ENCODE peak calls at places on chromosomes 7 and 10, in ten cellular contexts. One of them, this sample, is unnamed. For H3K4me1, the result is how much of the 10 kb centered on the place peaks cover.

GRCh38 chr7:131250331-131250730 is 77.3 kb upstream of the MKLN1 start:
- DNase-seq in kidney: no peak
- DNase-seq in thoracic aorta: no peak
- DNase-seq in IMR-90: peak
- DNase-seq in heart left ventricle: no peak
- DNase-seq in adrenal gland: no peak
- DNase-seq in MM.1S: no peak
- DNase-seq in neural progenitor cell: peak
- DNase-seq in prostate gland: no peak
- DNase-seq in psoas muscle: no peak
- DNase-seq in this sample: no peak

GRCh38 chr7:30880090-30880704 is 31.5 kb upstream of the AQP1 start:
- DNase-seq in kidney: no peak
- DNase-seq in thoracic aorta: no peak
- DNase-seq in IMR-90: no peak
- DNase-seq in heart left ventricle: no peak
- DNase-seq in adrenal gland: no peak
- DNase-seq in MM.1S: no peak
- DNase-seq in neural progenitor cell: no peak
- DNase-seq in prostate gland: no peak
- DNase-seq in psoas muscle: no peak
- DNase-seq in this sample: no peak

GRCh38 chr7:77415822-77416620 is at the start of gene GSAP:
- DNase-seq in kidney: peak
- DNase-seq in thoracic aorta: no peak
- DNase-seq in IMR-90: no peak
- DNase-seq in heart left ventricle: peak
- DNase-seq in adrenal gland: peak
- DNase-seq in MM.1S: peak
- DNase-seq in neural progenitor cell: peak
- DNase-seq in prostate gland: peak
- DNase-seq in psoas muscle: peak
- DNase-seq in this sample: peak

GRCh38 chr10:20228748-20229147 is 412.5 kb downstream of the PLXDC2 start:
- DNase-seq in kidney: no peak
- DNase-seq in thoracic aorta: no peak
- DNase-seq in IMR-90: no peak
- DNase-seq in heart left ventricle: no peak
- DNase-seq in adrenal gland: no peak
- DNase-seq in MM.1S: no peak
- DNase-seq in neural progenitor cell: no peak
- DNase-seq in prostate gland: no peak
- DNase-seq in psoas muscle: no peak
- DNase-seq in this sample: no peak

GRCh38 chr7:55572378-55573233 is at the start of gene VOPP1:
- DNase-seq in kidney: peak
- DNase-seq in thoracic aorta: peak
- DNase-seq in IMR-90: peak
- DNase-seq in heart left ventricle: peak
- DNase-seq in adrenal gland: peak
- DNase-seq in MM.1S: peak
- DNase-seq in neural progenitor cell: peak
- DNase-seq in prostate gland: peak
- DNase-seq in psoas muscle: peak
- DNase-seq in this sample: peak

GRCh38 chr10:124656113-124656490 is 88.1 kb downstream of the FAM53B start:
- DNase-seq in kidney: peak
- DNase-seq in thoracic aorta: no peak
- DNase-seq in IMR-90: no peak
- DNase-seq in heart left ventricle: no peak
- DNase-seq in adrenal gland: no peak
- DNase-seq in MM.1S: no peak
- DNase-seq in neural progenitor cell: no peak
- DNase-seq in prostate gland: no peak
- DNase-seq in psoas muscle: no peak
- DNase-seq in this sample: no peak

GRCh38 chr10:102118867-102119266 is 1.3 kb downstream of the LDB1 start:
- DNase-seq in kidney: peak
- DNase-seq in thoracic aorta: no peak
- DNase-seq in IMR-90: peak
- DNase-seq in heart left ventricle: no peak
- DNase-seq in adrenal gland: peak
- DNase-seq in MM.1S: no peak
- DNase-seq in neural progenitor cell: peak
- DNase-seq in prostate gland: peak
- DNase-seq in psoas muscle: no peak
- DNase-seq in this sample: peak

GRCh38 chr7:89837515-89837914 is 316.8 kb upstream of the STEAP1 start:
- DNase-seq in kidney: no peak
- DNase-seq in thoracic aorta: no peak
- DNase-seq in IMR-90: no peak
- DNase-seq in heart left ventricle: no peak
- DNase-seq in adrenal gland: peak
- DNase-seq in MM.1S: no peak
- DNase-seq in neural progenitor cell: peak
- DNase-seq in prostate gland: no peak
- DNase-seq in psoas muscle: no peak
- DNase-seq in this sample: no peak

GRCh38 chr7:78636727-78637126 is 816.7 kb downstream of the MAGI2 start:
- DNase-seq in kidney: no peak
- DNase-seq in thoracic aorta: no peak
- DNase-seq in IMR-90: no peak
- DNase-seq in heart left ventricle: no peak
- DNase-seq in adrenal gland: no peak
- DNase-seq in MM.1S: no peak
- DNase-seq in neural progenitor cell: no peak
- DNase-seq in prostate gland: no peak
- DNase-seq in psoas muscle: no peak
- DNase-seq in this sample: no peak

GRCh38 chr7:142375710-142376313 is 118.0 kb upstream of the PRSS58 start:
- DNase-seq in kidney: peak
- DNase-seq in thoracic aorta: no peak
- DNase-seq in IMR-90: peak
- DNase-seq in heart left ventricle: no peak
- DNase-seq in adrenal gland: no peak
- DNase-seq in MM.1S: peak
- DNase-seq in neural progenitor cell: peak
- DNase-seq in prostate gland: no peak
- DNase-seq in psoas muscle: peak
- DNase-seq in this sample: no peak

GRCh38 chr10:13346280-13346819 is 1.7 kb downstream of the SEPHS1 start:
- DNase-seq in kidney: no peak
- DNase-seq in thoracic aorta: no peak
- DNase-seq in IMR-90: peak
- DNase-seq in heart left ventricle: no peak
- DNase-seq in adrenal gland: peak
- DNase-seq in MM.1S: no peak
- DNase-seq in neural progenitor cell: peak
- DNase-seq in prostate gland: no peak
- DNase-seq in psoas muscle: no peak
- DNase-seq in this sample: no peak

GRCh38 chr10:27658788-27659187 is 86.8 kb downstream of the MKX start:
- DNase-seq in kidney: no peak
- DNase-seq in thoracic aorta: no peak
- DNase-seq in IMR-90: peak
- DNase-seq in heart left ventricle: no peak
- DNase-seq in adrenal gland: no peak
- DNase-seq in MM.1S: no peak
- DNase-seq in neural progenitor cell: no peak
- DNase-seq in prostate gland: no peak
- DNase-seq in psoas muscle: no peak
- DNase-seq in this sample: no peak

GRCh38 chr7:152761116-152761748 is 1.7 kb downstream of the ACTR3B start:
- DNase-seq in kidney: no peak
- DNase-seq in thoracic aorta: no peak
- DNase-seq in IMR-90: peak
- DNase-seq in heart left ventricle: no peak
- DNase-seq in adrenal gland: no peak
- DNase-seq in MM.1S: no peak
- DNase-seq in neural progenitor cell: no peak
- DNase-seq in prostate gland: no peak
- DNase-seq in psoas muscle: no peak
- DNase-seq in this sample: no peak

GRCh38 chr10:82742478-82742877 is 867.5 kb downstream of the NRG3 start:
- DNase-seq in kidney: no peak
- DNase-seq in thoracic aorta: no peak
- DNase-seq in IMR-90: no peak
- DNase-seq in heart left ventricle: no peak
- DNase-seq in adrenal gland: peak
- DNase-seq in MM.1S: no peak
- DNase-seq in neural progenitor cell: no peak
- DNase-seq in prostate gland: no peak
- DNase-seq in psoas muscle: no peak
- DNase-seq in this sample: no peak

GRCh38 chr10:100346351-100346764 is 675 bp upstream of the SCD start:
- DNase-seq in kidney: peak
- DNase-seq in thoracic aorta: no peak
- DNase-seq in IMR-90: peak
- DNase-seq in heart left ventricle: peak
- DNase-seq in adrenal gland: peak
- DNase-seq in MM.1S: peak
- DNase-seq in neural progenitor cell: peak
- DNase-seq in prostate gland: peak
- DNase-seq in psoas muscle: peak
- DNase-seq in this sample: peak

DNA sequence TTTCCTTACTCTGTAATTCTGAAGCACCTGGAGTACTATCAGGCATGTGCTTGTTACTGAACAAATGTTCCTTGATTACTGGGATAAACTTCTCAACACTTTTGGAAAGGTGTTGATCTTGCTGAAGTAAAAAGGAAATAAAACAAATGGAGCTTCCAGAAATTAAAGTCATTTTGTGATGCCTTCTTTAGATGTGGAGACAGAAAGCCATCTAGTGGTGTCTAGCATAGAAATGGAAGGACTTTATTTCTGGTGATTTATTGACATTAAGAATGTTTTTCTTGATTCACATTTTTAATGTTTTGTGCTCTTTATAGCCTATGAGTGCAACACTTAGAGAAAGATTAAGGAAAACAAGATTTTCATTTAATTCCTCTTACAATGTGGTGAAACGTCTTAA is 1.4 kb downstream of the SFR1 start:
- DNase-seq in kidney: no peak
- DNase-seq in thoracic aorta: no peak
- DNase-seq in IMR-90: peak
- DNase-seq in heart left ventricle: no peak
- DNase-seq in adrenal gland: no peak
- DNase-seq in MM.1S: peak
- DNase-seq in neural progenitor cell: no peak
- DNase-seq in prostate gland: no peak
- DNase-seq in psoas muscle: no peak
- DNase-seq in this sample: no peak
- TF ChIP-seq CTCF in kidney: no peak
- TF ChIP-seq CTCF in thoracic aorta: no peak
- TF ChIP-seq CTCF in IMR-90: peak
- TF ChIP-seq CTCF in heart left ventricle: no peak
- TF ChIP-seq CTCF in adrenal gland: no peak
- TF ChIP-seq CTCF in MM.1S: peak
- TF ChIP-seq CTCF in neural progenitor cell: peak
- TF ChIP-seq CTCF in prostate gland: no peak
- TF ChIP-seq CTCF in psoas muscle: peak
- TF ChIP-seq CTCF in this sample: peak

GRCh38 chr10:80491251-80492102 is 37.4 kb downstream of the TSPAN14 start:
- DNase-seq in kidney: peak
- DNase-seq in thoracic aorta: no peak
- DNase-seq in IMR-90: no peak
- DNase-seq in heart left ventricle: peak
- DNase-seq in adrenal gland: no peak
- DNase-seq in MM.1S: no peak
- DNase-seq in neural progenitor cell: no peak
- DNase-seq in prostate gland: no peak
- DNase-seq in psoas muscle: no peak
- DNase-seq in this sample: no peak
- H3K4me1 ChIP-seq in kidney: half or more
- H3K4me1 ChIP-seq in thoracic aorta: under half
- H3K4me1 ChIP-seq in IMR-90: under half
- H3K4me1 ChIP-seq in heart left ventricle: half or more
- H3K4me1 ChIP-seq in adrenal gland: under half
- H3K4me1 ChIP-seq in MM.1S: under half
- H3K4me1 ChIP-seq in neural progenitor cell: under half
- H3K4me1 ChIP-seq in prostate gland: under half
- H3K4me1 ChIP-seq in psoas muscle: under half
- H3K4me1 ChIP-seq in this sample: under half

GRCh38 chr10:103657061-103657591 is 163.6 kb downstream of the NEURL1 start:
- DNase-seq in kidney: no peak
- DNase-seq in thoracic aorta: no peak
- DNase-seq in IMR-90: no peak
- DNase-seq in heart left ventricle: no peak
- DNase-seq in adrenal gland: no peak
- DNase-seq in MM.1S: no peak
- DNase-seq in neural progenitor cell: no peak
- DNase-seq in prostate gland: no peak
- DNase-seq in psoas muscle: no peak
- DNase-seq in this sample: no peak

GRCh38 chr10:103660364-103661197 is 167.1 kb downstream of the NEURL1 start:
- DNase-seq in kidney: peak
- DNase-seq in thoracic aorta: no peak
- DNase-seq in IMR-90: peak
- DNase-seq in heart left ventricle: peak
- DNase-seq in adrenal gland: no peak
- DNase-seq in MM.1S: no peak
- DNase-seq in neural progenitor cell: no peak
- DNase-seq in prostate gland: peak
- DNase-seq in psoas muscle: peak
- DNase-seq in this sample: peak

GRCh38 chr10:103654925-103655324 is 161.4 kb downstream of the NEURL1 start:
- DNase-seq in kidney: no peak
- DNase-seq in thoracic aorta: no peak
- DNase-seq in IMR-90: no peak
- DNase-seq in heart left ventricle: no peak
- DNase-seq in adrenal gland: no peak
- DNase-seq in MM.1S: no peak
- DNase-seq in neural progenitor cell: no peak
- DNase-seq in prostate gland: no peak
- DNase-seq in psoas muscle: no peak
- DNase-seq in this sample: no peak

GRCh38 chr10:103659674-103660363 is 166.3 kb downstream of the NEURL1 start:
- DNase-seq in kidney: peak
- DNase-seq in thoracic aorta: no peak
- DNase-seq in IMR-90: peak
- DNase-seq in heart left ventricle: peak
- DNase-seq in adrenal gland: peak
- DNase-seq in MM.1S: peak
- DNase-seq in neural progenitor cell: peak
- DNase-seq in prostate gland: peak
- DNase-seq in psoas muscle: no peak
- DNase-seq in this sample: peak

GRCh38 chr10:103658049-103658577 is 164.6 kb downstream of the NEURL1 start:
- DNase-seq in kidney: no peak
- DNase-seq in thoracic aorta: no peak
- DNase-seq in IMR-90: no peak
- DNase-seq in heart left ventricle: no peak
- DNase-seq in adrenal gland: no peak
- DNase-seq in MM.1S: no peak
- DNase-seq in neural progenitor cell: no peak
- DNase-seq in prostate gland: no peak
- DNase-seq in psoas muscle: no peak
- DNase-seq in this sample: no peak
- TF ChIP-seq CTCF in kidney: no peak
- TF ChIP-seq CTCF in thoracic aorta: no peak
- TF ChIP-seq CTCF in IMR-90: no peak
- TF ChIP-seq CTCF in heart left ventricle: no peak
- TF ChIP-seq CTCF in adrenal gland: no peak
- TF ChIP-seq CTCF in MM.1S: no peak
- TF ChIP-seq CTCF in neural progenitor cell: no peak
- TF ChIP-seq CTCF in prostate gland: no peak
- TF ChIP-seq CTCF in psoas muscle: no peak
- TF ChIP-seq CTCF in this sample: no peak

GRCh38 chr10:109952526-109952925 is 29.2 kb upstream of the XPNPEP1 start:
- DNase-seq in kidney: no peak
- DNase-seq in thoracic aorta: no peak
- DNase-seq in IMR-90: no peak
- DNase-seq in heart left ventricle: no peak
- DNase-seq in adrenal gland: no peak
- DNase-seq in MM.1S: no peak
- DNase-seq in neural progenitor cell: no peak
- DNase-seq in prostate gland: no peak
- DNase-seq in psoas muscle: no peak
- DNase-seq in this sample: no peak
- H3K4me1 ChIP-seq in kidney: under half
- H3K4me1 ChIP-seq in thoracic aorta: under half
- H3K4me1 ChIP-seq in IMR-90: under half
- H3K4me1 ChIP-seq in heart left ventricle: under half
- H3K4me1 ChIP-seq in adrenal gland: under half
- H3K4me1 ChIP-seq in MM.1S: under half
- H3K4me1 ChIP-seq in neural progenitor cell: under half
- H3K4me1 ChIP-seq in prostate gland: under half
- H3K4me1 ChIP-seq in psoas muscle: under half
- H3K4me1 ChIP-seq in this sample: under half

This sample was measured in Peyer's patch.